ENCODE peak calls at places on chromosomes 1 and 21, in six cellular contexts. D is GM04503; C is NCI-H345; Q is CD4-positive, alpha-beta T cell; J is HEK293T; M is NCI-H2029. N is an unnamed sample.
A peak's percentile ranks its signal among the peaks of the same experiment; 100 is the strongest.

GRCh38 chr1:54348700-54349021 is 57.5 kb downstream of the SSBP3 start:
- DNase-seq in D (no peak), C (no peak), Q (no peak), J (no peak), M (no peak), N (no peak)

GRCh38 chr1:223312705-223313414 is 51.1 kb downstream of the SUSD4 start:
- DNase-seq in D (no peak), C (no peak), Q (no peak), J (no peak), M (no peak), N (no peak)

GRCh38 chr1:2098301-2098698 is 48.1 kb downstream of the PRKCZ start:
- DNase-seq in D (no peak), C (no peak), Q (no peak), J (no peak), M (no peak), N (no peak)

GRCh38 chr1:145751491-145752021 is 32.3 kb downstream of the CD160 start:
- DNase-seq in D (peak; percentile 99), C (no peak), Q (no peak), J (no peak), M (no peak), N (no peak)

GRCh38 chr1:203888807-203889251 is 27.4 kb downstream of the SNRPE start:
- DNase-seq in D (no peak), C (no peak), Q (no peak), J (no peak), M (no peak), N (no peak)

GRCh38 chr1:24149854-24150227 is 6.9 kb upstream of the IL22RA1 start:
- DNase-seq in D (no peak), C (no peak), Q (no peak), J (no peak), M (no peak), N (no peak)

GRCh38 chr1:168830562-168830961 is 101.6 kb upstream of the DPT start:
- DNase-seq in D (no peak), C (no peak), Q (no peak), J (no peak), M (no peak), N (no peak)

GRCh38 chr1:66761273-66761672 is 9.0 kb downstream of the DYNLT5 start:
- DNase-seq in D (peak; percentile 39), C (no peak), Q (no peak), J (no peak), M (no peak), N (no peak)

GRCh38 chr21:31514598-31514997 is 144.9 kb upstream of the SOD1 start:
- DNase-seq in D (no peak), C (peak; percentile 85), Q (no peak), J (peak; percentile 58), M (no peak), N (peak; percentile 16)

GRCh38 chr1:236854602-236854978 is 59.5 kb downstream of the MTR start:
- DNase-seq in D (peak; percentile 66), C (no peak), Q (no peak), J (no peak), M (no peak), N (no peak)

GRCh38 chr1:8184301-8184700 is 133.6 kb upstream of the SLC45A1 start:
- DNase-seq in D (no peak), C (no peak), Q (no peak), J (no peak), M (no peak), N (no peak)

GRCh38 chr1:2103901-2104590 is 53.8 kb downstream of the PRKCZ start:
- DNase-seq in D (no peak), C (no peak), Q (no peak), J (no peak), M (no peak), N (no peak)

GRCh38 chr21:41431788-41432548 is 5.9 kb downstream of the MX1 start:
- DNase-seq in D (no peak), C (no peak), Q (no peak), J (no peak), M (no peak), N (no peak)

GRCh38 chr21:45124596-45124995 is 50.2 kb downstream of the ADARB1 start:
- DNase-seq in D (no peak), C (no peak), Q (no peak), J (no peak), M (no peak), N (no peak)

GRCh38 chr1:21323091-21323490 is 32.8 kb upstream of the ECE1 start:
- DNase-seq in D (no peak), C (no peak), Q (no peak), J (no peak), M (no peak), N (no peak)

GRCh38 chr21:42028754-42029385 is 18.7 kb upstream of the ZBTB21 start:
- DNase-seq in D (no peak), C (no peak), Q (no peak), J (no peak), M (no peak), N (no peak)

GRCh38 chr1:173479649-173480048 is 2.5 kb downstream of the PRDX6 start:
- DNase-seq in D (no peak), C (no peak), Q (no peak), J (no peak), M (no peak), N (no peak)

GRCh38 chr1:109906160-109906838 is 4.3 kb upstream of the CSF1 start:
- DNase-seq in D (no peak), C (no peak), Q (peak; percentile 47), J (no peak), M (no peak), N (no peak)

GRCh38 chr1:154352581-154353459 is 27.5 kb downstream of the ATP8B2 start:
- DNase-seq in D (no peak), C (peak; percentile 61), Q (no peak), J (no peak), M (no peak), N (peak; percentile 74)

GRCh38 chr1:192967901-192968300 is 91.3 kb downstream of the UCHL5 start:
- DNase-seq in D (no peak), C (no peak), Q (no peak), J (no peak), M (no peak), N (no peak)

GRCh38 chr1:116825735-116826438 is 71.7 kb downstream of the CD2 start:
- DNase-seq in D (no peak), C (peak; percentile 70), Q (no peak), J (peak; percentile 53), M (peak; percentile 57), N (peak; percentile 23)

GRCh38 chr1:199907361-199907760 is 120.1 kb upstream of the NR5A2 start:
- DNase-seq in D (no peak), C (no peak), Q (no peak), J (no peak), M (no peak), N (no peak)

GRCh38 chr1:22216210-22216883 is 73.5 kb upstream of the WNT4 start:
- DNase-seq in D (no peak), C (no peak), Q (no peak), J (no peak), M (no peak), N (no peak)

GRCh38 chr1:17206196-17206595 is 1.3 kb downstream of the PADI1 start:
- DNase-seq in D (no peak), C (no peak), Q (no peak), J (no peak), M (no peak), N (no peak)

GRCh38 chr1:229029644-229030235 is 241.2 kb upstream of the RAB4A start:
- DNase-seq in D (no peak), C (no peak), Q (no peak), J (no peak), M (no peak), N (no peak)

GRCh38 chr1:71413441-71414170 is 332.8 kb upstream of the ZRANB2 start:
- DNase-seq in D (peak; percentile 30), C (no peak), Q (no peak), J (no peak), M (no peak), N (no peak)

GRCh38 chr1:31823780-31824179 is 8.0 kb upstream of the SPOCD1 start:
- DNase-seq in D (no peak), C (no peak), Q (no peak), J (no peak), M (no peak), N (no peak)

GRCh38 chr1:2240251-2241156 is 12.4 kb downstream of the SKI start:
- DNase-seq in D (no peak), C (no peak), Q (no peak), J (no peak), M (no peak), N (no peak)

GRCh38 chr1:209435654-209436566 is 147.6 kb upstream of the CAMK1G start:
- DNase-seq in D (no peak), C (peak; percentile 67), Q (no peak), J (peak; percentile 82), M (peak; percentile 9), N (peak; percentile 75)

GRCh38 chr21:42527127-42527488 is 13.5 kb downstream of the SLC37A1 start:
- DNase-seq in D (no peak), C (no peak), Q (no peak), J (no peak), M (no peak), N (no peak)

GRCh38 chr1:197265168-197265567 is 2.9 kb upstream of the CRB1 start:
- DNase-seq in D (no peak), C (no peak), Q (no peak), J (no peak), M (no peak), N (no peak)

GRCh38 chr1:96482615-96483014 is 239.0 kb upstream of the PTBP2 start:
- DNase-seq in D (no peak), C (no peak), Q (no peak), J (no peak), M (no peak), N (no peak)

GRCh38 chr1:225941220-225941948 is at the start of gene LEFTY2:
- DNase-seq in D (no peak), C (no peak), Q (no peak), J (no peak), M (no peak), N (no peak)

GRCh38 chr21:37338671-37339526 is 27.7 kb upstream of the DYRK1A start:
- DNase-seq in D (peak; percentile 94), C (no peak), Q (no peak), J (peak; percentile 66), M (peak; percentile 1), N (no peak)

GRCh38 chr21:31609081-31609480 is 50.4 kb upstream of the SOD1 start:
- DNase-seq in D (no peak), C (no peak), Q (no peak), J (no peak), M (no peak), N (no peak)

N was measured in NCI-H510A treated with DMSO at 0.1 percent for 48 hours.